ENCODE peak calls at places on chromosomes 3 and 15, in nine cellular contexts. A is ELR; V is Kasumi-1; U is mucosa of descending colon; F is HT1080; E is iris pigment epithelial cell; I is hypothalamus; B is activated CD4-positive, alpha-beta T cell treated with anti-CD3 and anti-CD28 coated beads, Interleukin-2, amount 50 U/mL, for 24 hours; Y is NCI-H2171. T is an unnamed sample.

GRCh38 chr15:34206016-34206415 is 3.9 kb downstream of the KATNBL1 start:
- DNase-seq in U (no peak), I (no peak), A (peak), Y (no peak), E (peak), V (no peak), F (peak), B (no peak), T (peak)

GRCh38 chr3:115146032-115146417 is 1.1 kb downstream of the ZBTB20 start:
- DNase-seq in B (no peak), F (peak), I (no peak), E (peak), Y (peak), A (peak), U (peak), V (peak), T (peak)

GRCh38 chr3:133038731-133039398 is 674 bp downstream of the TMEM108 start:
- DNase-seq in U (peak), Y (peak), V (no peak), E (no peak), F (no peak), A (no peak), B (no peak), I (peak), T (no peak)

GRCh38 chr3:14210843-14211594 is 32.4 kb downstream of the LSM3 start:
- DNase-seq in Y (no peak), B (no peak), F (no peak), U (no peak), V (no peak), E (no peak), A (peak), I (no peak), T (no peak)

GRCh38 chr3:193637831-193638230 is 44.8 kb downstream of the OPA1 start:
- DNase-seq in V (no peak), U (no peak), E (no peak), F (no peak), I (no peak), A (no peak), Y (no peak), B (no peak), T (no peak)

GRCh38 chr3:101851833-101852232 is 2.5 kb downstream of the NFKBIZ start:
- DNase-seq in E (no peak), Y (no peak), A (no peak), B (no peak), V (no peak), F (no peak), U (no peak), I (no peak), T (no peak)

GRCh38 chr3:189652042-189652441 is 20.9 kb downstream of the TP63 start:
- DNase-seq in I (no peak), F (peak), U (no peak), B (no peak), V (no peak), Y (no peak), E (peak), A (peak), T (peak)

GRCh38 chr3:37862219-37862711 is 585 bp downstream of the CTDSPL start:
- DNase-seq in V (peak), B (peak), F (peak), Y (no peak), U (peak), A (peak), E (peak), I (peak), T (no peak)

GRCh38 chr15:32730677-32731654 is 13.2 kb downstream of the GREM1 start:
- DNase-seq in F (no peak), B (no peak), I (no peak), Y (peak), V (no peak), E (peak), A (no peak), U (peak), T (peak)

GRCh38 chr3:146503459-146504202 is 34.3 kb upstream of the PLSCR2 start:
- DNase-seq in V (peak), F (peak), Y (no peak), E (peak), U (peak), I (no peak), B (no peak), A (peak), T (peak)

GRCh38 chr3:186509423-186509822 is 34.8 kb downstream of the CRYGS start:
- DNase-seq in I (no peak), V (no peak), A (no peak), Y (no peak), U (no peak), B (no peak), F (no peak), E (no peak), T (peak)